ENCODE peak calls at places on chromosome 14, in nine cellular contexts. One of them, this sample, is unnamed.

GRCh38 chr14:26984318-26985177 is 386.7 kb upstream of the NOVA1 start:
- DNase-seq in endothelial cell: peak; percentile 74
- DNase-seq in cardiac septum: no peak
- DNase-seq in stimulated activated CD4-positive, alpha-beta T cell treated with anti-CD3 and anti-CD28 coated beads, Interleukin-4, amount 100 ng/mL, for 4 hours: no peak
- DNase-seq in Karpas-422: peak; percentile 86
- DNase-seq in SW480: peak; percentile 39
- DNase-seq in skeletal muscle cell: peak; percentile 31
- DNase-seq in H4: peak; percentile 56
- DNase-seq in hippocampal formation: peak; percentile 66
- DNase-seq in this sample: no peak

GRCh38 chr14:68286667-68287066 is 467.1 kb downstream of the RAD51B start:
- DNase-seq in skeletal muscle cell: no peak
- DNase-seq in hippocampal formation: no peak
- DNase-seq in stimulated activated CD4-positive, alpha-beta T cell treated with anti-CD3 and anti-CD28 coated beads, Interleukin-4, amount 100 ng/mL, for 4 hours: no peak
- DNase-seq in endothelial cell: no peak
- DNase-seq in Karpas-422: no peak
- DNase-seq in H4: no peak
- DNase-seq in SW480: no peak
- DNase-seq in cardiac septum: no peak
- DNase-seq in this sample: no peak

GRCh38 chr14:32572867-32573149 is 243.7 kb downstream of the AKAP6 start:
- DNase-seq in skeletal muscle cell: no peak
- DNase-seq in cardiac septum: no peak
- DNase-seq in SW480: no peak
- DNase-seq in endothelial cell: no peak
- DNase-seq in Karpas-422: no peak
- DNase-seq in stimulated activated CD4-positive, alpha-beta T cell treated with anti-CD3 and anti-CD28 coated beads, Interleukin-4, amount 100 ng/mL, for 4 hours: no peak
- DNase-seq in H4: no peak
- DNase-seq in hippocampal formation: no peak
- DNase-seq in this sample: no peak

GRCh38 chr14:34981743-34982420 is 910 bp upstream of the SRP54 start:
- DNase-seq in H4: peak; percentile 21
- DNase-seq in stimulated activated CD4-positive, alpha-beta T cell treated with anti-CD3 and anti-CD28 coated beads, Interleukin-4, amount 100 ng/mL, for 4 hours: peak; percentile 20
- DNase-seq in SW480: no peak
- DNase-seq in skeletal muscle cell: peak; percentile 11
- DNase-seq in hippocampal formation: peak; percentile 52
- DNase-seq in endothelial cell: peak; percentile 52
- DNase-seq in cardiac septum: no peak
- DNase-seq in Karpas-422: peak; percentile 83
- DNase-seq in this sample: no peak

GRCh38 chr14:23366163-23366921 is 1.4 kb upstream of the EFS start:
- DNase-seq in hippocampal formation: peak; percentile 75
- DNase-seq in SW480: no peak
- DNase-seq in endothelial cell: peak; percentile 49
- DNase-seq in Karpas-422: no peak
- DNase-seq in H4: no peak
- DNase-seq in stimulated activated CD4-positive, alpha-beta T cell treated with anti-CD3 and anti-CD28 coated beads, Interleukin-4, amount 100 ng/mL, for 4 hours: no peak
- DNase-seq in cardiac septum: no peak
- DNase-seq in skeletal muscle cell: no peak
- DNase-seq in this sample: peak; percentile 46

GRCh38 chr14:56057071-56057865 is 60.9 kb upstream of the PELI2 start:
- DNase-seq in cardiac septum: no peak
- DNase-seq in hippocampal formation: no peak
- DNase-seq in skeletal muscle cell: no peak
- DNase-seq in Karpas-422: no peak
- DNase-seq in endothelial cell: no peak
- DNase-seq in SW480: no peak
- DNase-seq in stimulated activated CD4-positive, alpha-beta T cell treated with anti-CD3 and anti-CD28 coated beads, Interleukin-4, amount 100 ng/mL, for 4 hours: no peak
- DNase-seq in H4: no peak
- DNase-seq in this sample: no peak

GRCh38 chr14:85316701-85317100 is 213.2 kb upstream of the FLRT2 start:
- DNase-seq in cardiac septum: no peak
- DNase-seq in hippocampal formation: no peak
- DNase-seq in stimulated activated CD4-positive, alpha-beta T cell treated with anti-CD3 and anti-CD28 coated beads, Interleukin-4, amount 100 ng/mL, for 4 hours: no peak
- DNase-seq in H4: peak; percentile 63
- DNase-seq in endothelial cell: no peak
- DNase-seq in Karpas-422: no peak
- DNase-seq in SW480: no peak
- DNase-seq in skeletal muscle cell: no peak
- DNase-seq in this sample: no peak

GRCh38 chr14:26595922-26596721 is 1.7 kb downstream of the NOVA1 start:
- DNase-seq in hippocampal formation: peak; percentile 53
- DNase-seq in Karpas-422: no peak
- DNase-seq in H4: no peak
- DNase-seq in cardiac septum: no peak
- DNase-seq in skeletal muscle cell: no peak
- DNase-seq in endothelial cell: peak; percentile 3
- DNase-seq in stimulated activated CD4-positive, alpha-beta T cell treated with anti-CD3 and anti-CD28 coated beads, Interleukin-4, amount 100 ng/mL, for 4 hours: no peak
- DNase-seq in SW480: no peak
- DNase-seq in this sample: no peak

GRCh38 chr14:90785474-90785873 is 30.8 kb downstream of the TTC7B start:
- DNase-seq in skeletal muscle cell: no peak
- DNase-seq in H4: no peak
- DNase-seq in Karpas-422: no peak
- DNase-seq in hippocampal formation: peak; percentile 41
- DNase-seq in endothelial cell: no peak
- DNase-seq in stimulated activated CD4-positive, alpha-beta T cell treated with anti-CD3 and anti-CD28 coated beads, Interleukin-4, amount 100 ng/mL, for 4 hours: no peak
- DNase-seq in cardiac septum: no peak
- DNase-seq in SW480: no peak
- DNase-seq in this sample: peak; percentile 18

GRCh38 chr14:100159107-100159864 is at the start of gene DEGS2:
- DNase-seq in SW480: peak; percentile 58
- DNase-seq in endothelial cell: no peak
- DNase-seq in hippocampal formation: no peak
- DNase-seq in stimulated activated CD4-positive, alpha-beta T cell treated with anti-CD3 and anti-CD28 coated beads, Interleukin-4, amount 100 ng/mL, for 4 hours: peak; percentile 68
- DNase-seq in H4: no peak
- DNase-seq in skeletal muscle cell: no peak
- DNase-seq in cardiac septum: no peak
- DNase-seq in Karpas-422: no peak
- DNase-seq in this sample: no peak

GRCh38 chr14:88613552-88614010 is 50.7 kb downstream of the ZC3H14 start:
- DNase-seq in stimulated activated CD4-positive, alpha-beta T cell treated with anti-CD3 and anti-CD28 coated beads, Interleukin-4, amount 100 ng/mL, for 4 hours: no peak
- DNase-seq in skeletal muscle cell: no peak
- DNase-seq in SW480: peak; percentile 85
- DNase-seq in Karpas-422: no peak
- DNase-seq in hippocampal formation: no peak
- DNase-seq in H4: peak; percentile 66
- DNase-seq in endothelial cell: no peak
- DNase-seq in cardiac septum: no peak
- DNase-seq in this sample: no peak

GRCh38 chr14:84965279-84965678 is 564.7 kb upstream of the FLRT2 start:
- DNase-seq in skeletal muscle cell: no peak
- DNase-seq in hippocampal formation: no peak
- DNase-seq in SW480: no peak
- DNase-seq in cardiac septum: no peak
- DNase-seq in Karpas-422: no peak
- DNase-seq in H4: no peak
- DNase-seq in stimulated activated CD4-positive, alpha-beta T cell treated with anti-CD3 and anti-CD28 coated beads, Interleukin-4, amount 100 ng/mL, for 4 hours: no peak
- DNase-seq in endothelial cell: no peak
- DNase-seq in this sample: no peak

GRCh38 chr14:55470025-55470424 is 29.6 kb upstream of the TBPL2 start:
- DNase-seq in H4: no peak
- DNase-seq in stimulated activated CD4-positive, alpha-beta T cell treated with anti-CD3 and anti-CD28 coated beads, Interleukin-4, amount 100 ng/mL, for 4 hours: no peak
- DNase-seq in endothelial cell: no peak
- DNase-seq in hippocampal formation: no peak
- DNase-seq in cardiac septum: no peak
- DNase-seq in Karpas-422: no peak
- DNase-seq in SW480: no peak
- DNase-seq in skeletal muscle cell: no peak
- DNase-seq in this sample: no peak

GRCh38 chr14:51448831-51449665 is 202.7 kb upstream of the FRMD6 start:
- DNase-seq in Karpas-422: no peak
- DNase-seq in SW480: no peak
- DNase-seq in skeletal muscle cell: peak; percentile 63
- DNase-seq in H4: peak; percentile 28
- DNase-seq in hippocampal formation: no peak
- DNase-seq in stimulated activated CD4-positive, alpha-beta T cell treated with anti-CD3 and anti-CD28 coated beads, Interleukin-4, amount 100 ng/mL, for 4 hours: no peak
- DNase-seq in endothelial cell: no peak
- DNase-seq in cardiac septum: no peak
- DNase-seq in this sample: no peak